ENCODE peak calls at places on chromosomes 16 and 17, in nine cellular contexts. One of them, this sample, is unnamed.

GRCh38 chr16:51553314-51553713 is 402.2 kb upstream of the SALL1 start:
- DNase-seq in A549: no peak
- DNase-seq in choroid plexus epithelial cell: no peak
- DNase-seq in H4: no peak
- DNase-seq in astrocyte: no peak
- DNase-seq in pons: peak
- DNase-seq in SW480: no peak
- DNase-seq in aorta: no peak
- DNase-seq in fibroblast of villous mesenchyme: no peak
- DNase-seq in this sample: no peak

GRCh38 chr16:12819126-12820117 is 15.7 kb upstream of the CPPED1 start:
- DNase-seq in H4: peak
- DNase-seq in choroid plexus epithelial cell: peak
- DNase-seq in astrocyte: no peak
- DNase-seq in fibroblast of villous mesenchyme: peak
- DNase-seq in A549: peak
- DNase-seq in pons: peak
- DNase-seq in aorta: peak
- DNase-seq in SW480: peak
- DNase-seq in this sample: peak

GRCh38 chr16:11583171-11583570 is 3.5 kb downstream of the LITAF start:
- DNase-seq in astrocyte: peak
- DNase-seq in fibroblast of villous mesenchyme: peak
- DNase-seq in H4: no peak
- DNase-seq in choroid plexus epithelial cell: peak
- DNase-seq in SW480: no peak
- DNase-seq in A549: no peak
- DNase-seq in aorta: peak
- DNase-seq in pons: no peak
- DNase-seq in this sample: no peak

GRCh38 chr17:82752371-82753200 is 721 bp downstream of the TBCD start:
- DNase-seq in aorta: no peak
- DNase-seq in pons: no peak
- DNase-seq in choroid plexus epithelial cell: peak
- DNase-seq in SW480: peak
- DNase-seq in astrocyte: peak
- DNase-seq in H4: no peak
- DNase-seq in fibroblast of villous mesenchyme: peak
- DNase-seq in A549: no peak
- DNase-seq in this sample: peak

GRCh38 chr17:40124279-40125141 is 2.7 kb downstream of the MSL1 start:
- DNase-seq in A549: peak
- DNase-seq in fibroblast of villous mesenchyme: peak
- DNase-seq in H4: no peak
- DNase-seq in aorta: no peak
- DNase-seq in astrocyte: peak
- DNase-seq in choroid plexus epithelial cell: peak
- DNase-seq in pons: peak
- DNase-seq in SW480: no peak
- DNase-seq in this sample: peak

GRCh38 chr16:3045758-3046505 is 429 bp upstream of the MMP25 start:
- DNase-seq in choroid plexus epithelial cell: no peak
- DNase-seq in aorta: no peak
- DNase-seq in fibroblast of villous mesenchyme: no peak
- DNase-seq in astrocyte: no peak
- DNase-seq in SW480: no peak
- DNase-seq in H4: no peak
- DNase-seq in A549: no peak
- DNase-seq in pons: no peak
- DNase-seq in this sample: no peak

GRCh38 chr17:39939588-39940419 is 12.3 kb downstream of the LRRC3C start:
- DNase-seq in choroid plexus epithelial cell: peak
- DNase-seq in SW480: no peak
- DNase-seq in aorta: no peak
- DNase-seq in fibroblast of villous mesenchyme: peak
- DNase-seq in pons: peak
- DNase-seq in H4: peak
- DNase-seq in astrocyte: peak
- DNase-seq in A549: peak
- DNase-seq in this sample: peak

GRCh38 chr17:82339634-82340580 is 6.3 kb upstream of the SECTM1 start:
- DNase-seq in SW480: no peak
- DNase-seq in fibroblast of villous mesenchyme: no peak
- DNase-seq in astrocyte: no peak
- DNase-seq in aorta: no peak
- DNase-seq in pons: no peak
- DNase-seq in H4: no peak
- DNase-seq in choroid plexus epithelial cell: no peak
- DNase-seq in A549: peak
- DNase-seq in this sample: no peak

GRCh38 chr17:67629963-67630320 is 87.8 kb upstream of the NOL11 start:
- DNase-seq in SW480: peak
- DNase-seq in pons: peak
- DNase-seq in fibroblast of villous mesenchyme: peak
- DNase-seq in A549: peak
- DNase-seq in choroid plexus epithelial cell: peak
- DNase-seq in astrocyte: peak
- DNase-seq in H4: peak
- DNase-seq in aorta: no peak
- DNase-seq in this sample: no peak

GRCh38 chr16:73020409-73020884 is 27.5 kb downstream of the ZFHX3 start:
- DNase-seq in choroid plexus epithelial cell: peak
- DNase-seq in aorta: peak
- DNase-seq in astrocyte: peak
- DNase-seq in pons: no peak
- DNase-seq in fibroblast of villous mesenchyme: peak
- DNase-seq in H4: peak
- DNase-seq in A549: peak
- DNase-seq in SW480: peak
- DNase-seq in this sample: peak

GRCh38 chr17:38898812-38899348 is 26.5 kb upstream of the LASP1NB start:
- DNase-seq in fibroblast of villous mesenchyme: no peak
- DNase-seq in SW480: no peak
- DNase-seq in choroid plexus epithelial cell: no peak
- DNase-seq in aorta: no peak
- DNase-seq in H4: no peak
- DNase-seq in pons: no peak
- DNase-seq in A549: no peak
- DNase-seq in astrocyte: no peak
- DNase-seq in this sample: no peak

GRCh38 chr17:4234406-4234805 is 29.4 kb downstream of the ANKFY1 start:
- DNase-seq in fibroblast of villous mesenchyme: no peak
- DNase-seq in SW480: no peak
- DNase-seq in choroid plexus epithelial cell: peak
- DNase-seq in astrocyte: peak
- DNase-seq in A549: no peak
- DNase-seq in pons: no peak
- DNase-seq in aorta: no peak
- DNase-seq in H4: no peak
- DNase-seq in this sample: no peak

GRCh38 chr17:78294776-78295175 is 63.3 kb downstream of the TMEM235 start:
- DNase-seq in pons: no peak
- DNase-seq in astrocyte: peak
- DNase-seq in fibroblast of villous mesenchyme: peak
- DNase-seq in aorta: no peak
- DNase-seq in choroid plexus epithelial cell: peak
- DNase-seq in A549: no peak
- DNase-seq in SW480: no peak
- DNase-seq in H4: no peak
- DNase-seq in this sample: no peak

GRCh38 chr17:8822401-8823035 is 23.4 kb upstream of the MFSD6L start:
- DNase-seq in SW480: no peak
- DNase-seq in fibroblast of villous mesenchyme: no peak
- DNase-seq in aorta: no peak
- DNase-seq in H4: no peak
- DNase-seq in pons: no peak
- DNase-seq in astrocyte: no peak
- DNase-seq in A549: no peak
- DNase-seq in choroid plexus epithelial cell: no peak
- DNase-seq in this sample: no peak

GRCh38 chr16:383326-384020 is 1.7 kb upstream of the PGAP6 start:
- DNase-seq in A549: no peak
- DNase-seq in aorta: no peak
- DNase-seq in pons: no peak
- DNase-seq in choroid plexus epithelial cell: no peak
- DNase-seq in H4: no peak
- DNase-seq in fibroblast of villous mesenchyme: no peak
- DNase-seq in astrocyte: no peak
- DNase-seq in SW480: peak
- DNase-seq in this sample: no peak

GRCh38 chr16:78503501-78504110 is 404.2 kb downstream of the WWOX start:
- DNase-seq in astrocyte: peak
- DNase-seq in choroid plexus epithelial cell: peak
- DNase-seq in pons: peak
- DNase-seq in aorta: no peak
- DNase-seq in SW480: peak
- DNase-seq in H4: peak
- DNase-seq in A549: peak
- DNase-seq in fibroblast of villous mesenchyme: peak
- DNase-seq in this sample: peak

GRCh38 chr16:86029131-86029741 is 130.3 kb downstream of the IRF8 start:
- DNase-seq in H4: peak
- DNase-seq in fibroblast of villous mesenchyme: peak
- DNase-seq in SW480: peak
- DNase-seq in astrocyte: peak
- DNase-seq in A549: no peak
- DNase-seq in aorta: peak
- DNase-seq in pons: peak
- DNase-seq in choroid plexus epithelial cell: peak
- DNase-seq in this sample: no peak

GRCh38 chr16:74045539-74045938 is 251.1 kb upstream of the PSMD7 start:
- DNase-seq in pons: no peak
- DNase-seq in choroid plexus epithelial cell: no peak
- DNase-seq in fibroblast of villous mesenchyme: no peak
- DNase-seq in A549: no peak
- DNase-seq in aorta: no peak
- DNase-seq in H4: no peak
- DNase-seq in SW480: no peak
- DNase-seq in astrocyte: no peak
- DNase-seq in this sample: no peak

GRCh38 chr17:37259030-37259735 is 116.6 kb upstream of the C17orf78 start:
- DNase-seq in astrocyte: peak
- DNase-seq in pons: no peak
- DNase-seq in fibroblast of villous mesenchyme: no peak
- DNase-seq in H4: no peak
- DNase-seq in SW480: no peak
- DNase-seq in choroid plexus epithelial cell: peak
- DNase-seq in A549: no peak
- DNase-seq in aorta: no peak
- DNase-seq in this sample: no peak

GRCh38 chr17:35766903-35767510 is 6.3 kb downstream of the C17orf50 start:
- DNase-seq in choroid plexus epithelial cell: peak
- DNase-seq in A549: peak
- DNase-seq in fibroblast of villous mesenchyme: peak
- DNase-seq in SW480: peak
- DNase-seq in H4: no peak
- DNase-seq in pons: peak
- DNase-seq in aorta: no peak
- DNase-seq in astrocyte: no peak
- DNase-seq in this sample: no peak

GRCh38 chr16:23500866-23501234 is 9.4 kb downstream of the GGA2 start:
- DNase-seq in astrocyte: no peak
- DNase-seq in pons: no peak
- DNase-seq in SW480: no peak
- DNase-seq in choroid plexus epithelial cell: no peak
- DNase-seq in A549: no peak
- DNase-seq in aorta: no peak
- DNase-seq in fibroblast of villous mesenchyme: no peak
- DNase-seq in H4: no peak
- DNase-seq in this sample: no peak

GRCh38 chr17:69486779-69487637 is 72.5 kb downstream of the MAP2K6 start:
- DNase-seq in aorta: no peak
- DNase-seq in A549: no peak
- DNase-seq in astrocyte: no peak
- DNase-seq in H4: no peak
- DNase-seq in SW480: no peak
- DNase-seq in pons: no peak
- DNase-seq in fibroblast of villous mesenchyme: no peak
- DNase-seq in choroid plexus epithelial cell: no peak
- DNase-seq in this sample: no peak

GRCh38 chr17:16287563-16288027 is 65.7 kb downstream of the CENPV start:
- DNase-seq in H4: peak
- DNase-seq in SW480: peak
- DNase-seq in fibroblast of villous mesenchyme: peak
- DNase-seq in aorta: no peak
- DNase-seq in A549: peak
- DNase-seq in pons: peak
- DNase-seq in choroid plexus epithelial cell: peak
- DNase-seq in astrocyte: peak
- DNase-seq in this sample: peak

GRCh38 chr17:54282886-54283285 is 460.2 kb downstream of the KIF2B start:
- DNase-seq in astrocyte: no peak
- DNase-seq in A549: no peak
- DNase-seq in choroid plexus epithelial cell: no peak
- DNase-seq in SW480: no peak
- DNase-seq in fibroblast of villous mesenchyme: no peak
- DNase-seq in aorta: no peak
- DNase-seq in H4: no peak
- DNase-seq in pons: no peak
- DNase-seq in this sample: no peak

GRCh38 chr16:30535777-30536190 is 1.1 kb upstream of the ZNF747 start:
- DNase-seq in A549: peak
- DNase-seq in choroid plexus epithelial cell: peak
- DNase-seq in pons: peak
- DNase-seq in astrocyte: peak
- DNase-seq in H4: peak
- DNase-seq in SW480: peak
- DNase-seq in fibroblast of villous mesenchyme: peak
- DNase-seq in aorta: peak
- DNase-seq in this sample: peak

GRCh38 chr17:30838187-30838807 is 6.5 kb downstream of the ATAD5 start:
- DNase-seq in choroid plexus epithelial cell: no peak
- DNase-seq in aorta: no peak
- DNase-seq in pons: no peak
- DNase-seq in astrocyte: no peak
- DNase-seq in SW480: no peak
- DNase-seq in fibroblast of villous mesenchyme: no peak
- DNase-seq in H4: no peak
- DNase-seq in A549: no peak
- DNase-seq in this sample: no peak

GRCh38 chr16:17607075-17607509 is 136.3 kb upstream of the XYLT1 start:
- DNase-seq in SW480: no peak
- DNase-seq in H4: no peak
- DNase-seq in pons: no peak
- DNase-seq in A549: no peak
- DNase-seq in astrocyte: no peak
- DNase-seq in choroid plexus epithelial cell: no peak
- DNase-seq in fibroblast of villous mesenchyme: no peak
- DNase-seq in aorta: no peak
- DNase-seq in this sample: no peak

GRCh38 chr16:10982430-10983174 is 38.2 kb downstream of the CLEC16A start:
- DNase-seq in SW480: no peak
- DNase-seq in H4: no peak
- DNase-seq in astrocyte: no peak
- DNase-seq in A549: no peak
- DNase-seq in fibroblast of villous mesenchyme: no peak
- DNase-seq in pons: peak
- DNase-seq in choroid plexus epithelial cell: no peak
- DNase-seq in aorta: no peak
- DNase-seq in this sample: no peak

GRCh38 chr17:39927928-39928867 is 666 bp downstream of the LRRC3C start:
- DNase-seq in H4: no peak
- DNase-seq in choroid plexus epithelial cell: no peak
- DNase-seq in SW480: peak
- DNase-seq in aorta: peak
- DNase-seq in pons: no peak
- DNase-seq in astrocyte: no peak
- DNase-seq in A549: peak
- DNase-seq in fibroblast of villous mesenchyme: no peak
- DNase-seq in this sample: no peak

This sample was measured in SJSA1.